ENCODE peak calls at places on chromosomes 16 and 17, in seven cellular contexts. M is CD4-positive, CD25-positive, alpha-beta regulatory T cell; T is frontal cortex; X is T-cell; Y is Calu3; I is hepatic stellate cell; J is islet precursor cell. K is an unnamed sample.

GRCh38 chr16:59573528-59574271 is 839.6 kb upstream of the GOT2 start:
- DNase-seq in M (no peak), T (no peak), X (no peak), Y (no peak), I (peak; percentile 11), J (no peak), K (no peak)

GRCh38 chr16:2785101-2785991 is 2.0 kb downstream of the PRSS33 start:
- DNase-seq in M (peak; percentile 29), T (no peak), X (no peak), Y (peak; percentile 41), I (no peak), J (peak; percentile 38), K (no peak)

GRCh38 chr16:74922150-74923138 is 62.5 kb downstream of the WDR59 start:
- DNase-seq in M (no peak), T (no peak), X (no peak), Y (no peak), I (no peak), J (no peak), K (no peak)

GRCh38 chr16:30131869-30132475 is 9.0 kb upstream of the MAPK3 start:
- DNase-seq in M (peak; percentile 17), T (no peak), X (no peak), Y (no peak), I (no peak), J (no peak), K (no peak)

GRCh38 chr17:55687037-55687436 is 35.6 kb downstream of the TMEM100 start:
- DNase-seq in M (no peak), T (no peak), X (no peak), Y (no peak), I (no peak), J (no peak), K (no peak)

GRCh38 chr16:16830973-16831372 is 452.0 kb downstream of the NPIPA7 start:
- DNase-seq in M (no peak), T (no peak), X (no peak), Y (no peak), I (no peak), J (no peak), K (no peak)

GRCh38 chr16:81261049-81261648 is 22.7 kb downstream of the BCO1 start:
- DNase-seq in M (peak; percentile 37), T (no peak), X (no peak), Y (peak; percentile 58), I (no peak), J (no peak), K (no peak)

GRCh38 chr17:16977932-16978331 is 6.0 kb upstream of the TNFRSF13B start:
- DNase-seq in M (no peak), T (no peak), X (no peak), Y (no peak), I (no peak), J (no peak), K (no peak)

GRCh38 chr16:89827383-89828198 is 684 bp upstream of the SPIRE2 start:
- DNase-seq in M (no peak), T (no peak), X (no peak), Y (peak; percentile 55), I (peak; percentile 73), J (peak; percentile 76), K (peak; percentile 65)

GRCh38 chr17:59678946-59679345 is 28.3 kb downstream of the PTRH2 start:
- DNase-seq in M (no peak), T (no peak), X (no peak), Y (no peak), I (no peak), J (no peak), K (no peak)

GRCh38 chr16:22189473-22190168 is 16.5 kb upstream of the EEF2K start:
- DNase-seq in M (peak; percentile 95), T (no peak), X (peak; percentile 94), Y (peak; percentile 70), I (no peak), J (no peak), K (no peak)

K was measured in HAP-1.